ENCODE peak calls at places on chromosomes 3 and 15, in seven cellular contexts. F, M, O, H, Y, N and P are unnamed samples.

GRCh38 chr3:100709840-100710235 is 544 bp downstream of the TFG start:
- DNase-seq in F (peak; percentile 47), M (peak; percentile 66), O (peak; percentile 46), H (peak; percentile 92), Y (peak; percentile 80), N (peak; percentile 51), P (no peak)

GRCh38 chr3:150737874-150738679 is 24.9 kb downstream of the SIAH2 start:
- DNase-seq in F (peak; percentile 41), M (no peak), O (peak; percentile 60), H (peak; percentile 50), Y (no peak), N (peak; percentile 54), P (no peak)

GRCh38 chr3:13546667-13547171 is 2.2 kb upstream of the FBLN2 start:
- DNase-seq in F (peak; percentile 28), M (no peak), O (peak; percentile 63), H (peak; percentile 59), Y (no peak), N (peak; percentile 30), P (no peak)

GRCh38 chr15:35557544-35557943 is 11.6 kb upstream of the DPH6 start:
- DNase-seq in F (peak; percentile 83), M (no peak), O (peak; percentile 76), H (no peak), Y (no peak), N (no peak), P (no peak)

GRCh38 chr3:38528457-38528856 is 32.3 kb downstream of the EXOG start:
- DNase-seq in F (no peak), M (no peak), O (no peak), H (peak; percentile 58), Y (no peak), N (no peak), P (no peak)

GRCh38 chr3:154421067-154421466 is 8.9 kb downstream of the GPR149 start:
- DNase-seq in F (peak; percentile 6), M (peak; percentile 33), O (peak; percentile 3), H (no peak), Y (no peak), N (no peak), P (peak; percentile 16)

GRCh38 chr3:42683875-42684593 is 1.3 kb upstream of the KLHL40 start:
- DNase-seq in F (peak; percentile 98), M (no peak), O (peak; percentile 91), H (peak; percentile 75), Y (peak; percentile 93), N (peak; percentile 47), P (peak; percentile 29)

GRCh38 chr3:139107424-139108252 is 62.9 kb upstream of the PRR23C start:
- DNase-seq in F (no peak), M (no peak), O (no peak), H (no peak), Y (peak; percentile 49), N (no peak), P (no peak)

GRCh38 chr3:129226374-129226773 is 23.0 kb upstream of the COPG1 start:
- DNase-seq in F (peak; percentile 86), M (no peak), O (peak; percentile 86), H (no peak), Y (no peak), N (peak; percentile 31), P (peak; percentile 79)

GRCh38 chr3:53776494-53777101 is 69.6 kb downstream of the CHDH start:
- DNase-seq in F (no peak), M (no peak), O (peak; percentile 5), H (no peak), Y (no peak), N (no peak), P (no peak)

GRCh38 chr3:52237006-52237658 is 1.8 kb downstream of the TWF2 start:
- DNase-seq in F (no peak), M (no peak), O (no peak), H (no peak), Y (no peak), N (no peak), P (no peak)

GRCh38 chr3:190055773-190056172 is 64.9 kb downstream of the P3H2 start:
- DNase-seq in F (no peak), M (no peak), O (no peak), H (no peak), Y (no peak), N (no peak), P (no peak)

GRCh38 chr3:112774293-112774926 is 72.3 kb downstream of the CD200R1L start:
- DNase-seq in F (peak; percentile 82), M (no peak), O (peak; percentile 63), H (no peak), Y (no peak), N (no peak), P (no peak)

GRCh38 chr3:158771577-158771976 is 30.3 kb upstream of the MFSD1 start:
- DNase-seq in F (no peak), M (no peak), O (no peak), H (no peak), Y (no peak), N (no peak), P (no peak)

GRCh38 chr3:127820871-127821853 is 1.2 kb downstream of the MGLL start:
- DNase-seq in F (peak; percentile 73), M (no peak), O (no peak), H (no peak), Y (no peak), N (no peak), P (no peak)

GRCh38 chr15:46955576-46955975 is 761.7 kb upstream of the SEMA6D start:
- DNase-seq in F (no peak), M (no peak), O (no peak), H (no peak), Y (no peak), N (no peak), P (no peak)

GRCh38 chr3:122102191-122102935 is 47.2 kb downstream of the CD86 start:
- DNase-seq in F (no peak), M (no peak), O (no peak), H (no peak), Y (no peak), N (no peak), P (no peak)

GRCh38 chr15:25178835-25179672 is 224.3 kb downstream of the SNRPN start:
- DNase-seq in F (no peak), M (no peak), O (no peak), H (peak; percentile 24), Y (no peak), N (peak; percentile 5), P (no peak)

GRCh38 chr3:177150970-177151627 is 46.2 kb downstream of the TBL1XR1 start:
- DNase-seq in F (peak; percentile 85), M (no peak), O (peak; percentile 79), H (no peak), Y (no peak), N (no peak), P (peak; percentile 82)
- H3K4me3 ChIP-seq in F (no peak overlapping the region), M (no peak overlapping the region), O (no peak overlapping the region), H (no peak overlapping the region), Y (no peak overlapping the region), N (no peak overlapping the region), P (no peak overlapping the region)

GRCh38 chr3:114428173-114428606 is 134.4 kb downstream of the TIGIT start:
- DNase-seq in F (no peak), M (no peak), O (no peak), H (no peak), Y (no peak), N (no peak), P (no peak)
- H3K4me3 ChIP-seq in F (no peak overlapping the region), M (no peak overlapping the region), O (no peak overlapping the region), H (no peak overlapping the region), Y (no peak overlapping the region), N (no peak overlapping the region), P (no peak overlapping the region)

DNA sequence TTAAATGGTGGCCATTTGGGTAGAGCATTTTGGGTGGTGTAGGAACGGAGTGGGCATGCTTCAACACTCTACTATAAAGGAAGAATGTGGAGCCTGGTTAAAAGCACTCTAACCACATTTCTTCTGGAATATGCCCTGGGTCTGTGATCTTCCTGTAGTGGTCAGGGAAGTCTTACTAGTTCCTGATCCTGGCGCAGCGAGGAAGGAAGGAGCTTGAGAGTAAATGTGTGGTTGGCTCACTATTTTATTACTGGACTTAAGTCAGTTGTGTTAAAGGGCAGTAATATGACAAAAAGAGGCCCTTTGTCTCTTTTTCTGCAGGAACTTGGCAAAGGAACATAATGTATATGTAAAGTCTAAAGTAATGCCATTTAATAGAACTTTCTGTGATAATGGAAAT is 197.6 kb upstream of the ZPLD1 start:
- DNase-seq in F (no peak), M (no peak), O (no peak), H (no peak), Y (no peak), N (no peak), P (no peak)
- H3K4me3 ChIP-seq in F (no peak overlapping the region), M (no peak overlapping the region), O (no peak overlapping the region), H (no peak overlapping the region), Y (no peak overlapping the region), N (no peak overlapping the region), P (no peak overlapping the region)

GRCh38 chr3:58403513-58404109 is 30.0 kb downstream of the PDHB start:
- DNase-seq in F (no peak), M (no peak), O (no peak), H (peak; percentile 74), Y (no peak), N (no peak), P (no peak)
- H3K4me3 ChIP-seq in F (no peak overlapping the region), M (no peak overlapping the region), O (no peak overlapping the region), H (no peak overlapping the region), Y (no peak overlapping the region), N (no peak overlapping the region), P (no peak overlapping the region)

DNA sequence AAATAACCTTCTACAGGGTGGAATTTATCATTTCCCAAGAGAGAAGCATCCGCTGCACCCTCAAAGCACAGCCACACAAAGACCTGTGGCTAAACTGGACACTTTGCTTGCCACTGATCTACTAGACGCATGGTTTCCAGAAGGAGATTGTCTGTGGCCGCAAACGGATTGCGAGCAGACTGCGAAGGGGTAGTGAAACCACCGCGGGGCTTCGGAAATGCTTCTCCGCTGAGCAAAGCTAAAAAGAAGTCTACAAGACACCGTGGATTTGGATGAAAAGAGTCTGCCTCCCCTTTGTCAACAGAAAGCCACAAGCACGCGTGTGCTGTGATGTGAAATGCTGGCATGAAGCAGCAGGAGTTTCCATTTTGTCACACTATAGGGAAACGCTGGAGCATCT is 63.0 kb downstream of the TMEM44 start:
- DNase-seq in F (no peak), M (no peak), O (no peak), H (no peak), Y (no peak), N (no peak), P (no peak)
- H3K4me3 ChIP-seq in F (no peak overlapping the region), M (no peak overlapping the region), O (no peak overlapping the region), H (no peak overlapping the region), Y (no peak overlapping the region), N (no peak overlapping the region), P (no peak overlapping the region)

GRCh38 chr15:63544253-63545026 is 40.0 kb downstream of the USP3 start:
- DNase-seq in F (no peak), M (no peak), O (no peak), H (no peak), Y (no peak), N (no peak), P (no peak)
- H3K4me3 ChIP-seq in F (no peak overlapping the region), M (no peak overlapping the region), O (no peak overlapping the region), H (no peak overlapping the region), Y (no peak overlapping the region), N (no peak overlapping the region), P (no peak overlapping the region)

DNA sequence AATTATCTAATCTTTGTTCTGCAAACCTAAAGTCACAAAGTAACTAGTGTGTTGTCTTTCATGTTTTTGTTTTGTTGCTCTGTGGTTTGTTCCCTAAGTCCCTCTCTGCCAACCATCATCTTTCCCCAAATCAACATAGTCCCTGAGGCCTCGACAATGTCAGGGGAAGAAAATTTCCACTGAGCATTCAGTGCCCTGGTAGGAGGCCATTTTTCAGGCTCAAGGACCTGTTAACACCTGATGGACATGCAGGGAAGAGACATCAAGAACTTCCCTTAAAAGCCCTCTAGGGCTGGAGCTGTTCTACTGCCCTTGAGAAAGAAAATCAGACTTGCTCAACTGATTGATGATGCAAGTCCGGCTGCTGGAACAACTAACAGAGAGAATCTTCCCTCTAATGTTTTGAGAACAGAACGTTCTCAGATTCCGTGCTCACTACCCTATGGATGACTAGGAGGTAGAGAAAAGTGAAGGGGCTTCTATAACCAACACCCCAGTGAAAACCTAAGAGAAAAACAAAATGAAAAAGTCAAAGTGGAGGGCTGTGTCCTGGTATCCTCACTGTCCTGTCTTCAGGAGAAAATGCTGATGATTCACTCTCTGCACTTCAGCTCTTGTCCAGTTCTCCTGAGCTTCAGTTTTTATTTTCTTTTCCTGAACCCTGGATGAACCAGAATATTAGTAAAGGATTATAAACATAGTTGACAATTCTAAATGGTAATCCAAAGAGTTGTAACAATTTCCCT is 373.1 kb downstream of the FOXP1 start:
- DNase-seq in F (peak; percentile 90), M (no peak), O (peak; percentile 75), H (no peak), Y (peak; percentile 77), N (peak; percentile 78), P (no peak)
- H3K4me3 ChIP-seq in F (no peak overlapping the region), M (no peak overlapping the region), O (no peak overlapping the region), H (no peak overlapping the region), Y (peak overlapping the region; percentile 6), N (no peak overlapping the region), P (no peak overlapping the region)